ENCODE peak calls at places on chromosomes 12 and 14, in five cellular contexts. I is sigmoid colon, L is GM20000, O is thoracic aorta, D is NB4. E is an unnamed sample.

GRCh38 chr12:40474630-40475029 is 217.6 kb upstream of the CNTN1 start:
- DNase-seq in I (no peak), L (no peak), O (no peak), D (no peak), E (no peak)

GRCh38 chr14:77052281-77053044 is 24.0 kb upstream of the IRF2BPL start:
- DNase-seq in I (peak), L (no peak), O (no peak), D (no peak), E (no peak)

GRCh38 chr14:30553311-30553989 is 5.5 kb upstream of the G2E3 start:
- DNase-seq in I (no peak), L (no peak), O (no peak), D (no peak), E (no peak)

GRCh38 chr14:88422919-88423318 is 37.5 kb downstream of the SPATA7 start:
- DNase-seq in I (no peak), L (no peak), O (no peak), D (peak), E (no peak)

GRCh38 chr14:93838253-93838652 is 50.0 kb upstream of the PRIMA1 start:
- DNase-seq in I (no peak), L (no peak), O (no peak), D (no peak), E (no peak)

GRCh38 chr12:77294016-77294415 is 228.6 kb upstream of the E2F7 start:
- DNase-seq in I (no peak), L (no peak), O (no peak), D (no peak), E (no peak)

GRCh38 chr14:34081126-34081575 is 130.3 kb upstream of the EGLN3 start:
- DNase-seq in I (no peak), L (no peak), O (no peak), D (no peak), E (no peak)

GRCh38 chr12:57368349-57369095 is 62.3 kb downstream of the R3HDM2 start:
- DNase-seq in I (no peak), L (no peak), O (no peak), D (no peak), E (no peak)

GRCh38 chr14:78136695-78137094 is 33.5 kb upstream of the NRXN3 start:
- DNase-seq in I (no peak), L (no peak), O (no peak), D (no peak), E (no peak)

GRCh38 chr12:7146228-7146627 is 16.1 kb downstream of the CLSTN3 start:
- DNase-seq in I (no peak), L (no peak), O (no peak), D (no peak), E (no peak)

GRCh38 chr12:132360906-132361777 is 31.8 kb upstream of the GALNT9 start:
- DNase-seq in I (peak), L (no peak), O (no peak), D (no peak), E (no peak)

GRCh38 chr14:56590535-56590951 is 10.9 kb downstream of the TMEM260 start:
- DNase-seq in I (no peak), L (no peak), O (no peak), D (no peak), E (no peak)

GRCh38 chr12:40647651-40648050 is 44.6 kb upstream of the CNTN1 start:
- DNase-seq in I (no peak), L (no peak), O (no peak), D (no peak), E (no peak)

GRCh38 chr12:121789800-121790748 is 3.4 kb downstream of the RHOF start:
- DNase-seq in I (peak), L (peak), O (no peak), D (peak), E (peak)

GRCh38 chr14:56810341-56810740 is at the start of gene OTX2:
- DNase-seq in I (no peak), L (no peak), O (no peak), D (no peak), E (no peak)

GRCh38 chr12:2961705-2962104 is 2.5 kb downstream of the TEAD4 start:
- DNase-seq in I (no peak), L (no peak), O (no peak), D (no peak), E (no peak)

GRCh38 chr14:20632831-20633771 is 8.4 kb downstream of the OR6S1 start:
- DNase-seq in I (peak), L (peak), O (no peak), D (peak), E (peak)

GRCh38 chr12:21138016-21138415 is 7.0 kb downstream of the SLCO1B1 start:
- DNase-seq in I (no peak), L (no peak), O (no peak), D (no peak), E (no peak)

GRCh38 chr12:103441437-103442186 is 54.2 kb downstream of the C12orf42 start:
- DNase-seq in I (no peak), L (peak), O (no peak), D (peak), E (peak)

GRCh38 chr14:100105357-100106169 is 40.3 kb downstream of the EVL start:
- DNase-seq in I (peak), L (no peak), O (no peak), D (no peak), E (no peak)

GRCh38 chr14:37343307-37344094 is 145.8 kb downstream of the MIPOL1 start:
- DNase-seq in I (no peak), L (no peak), O (no peak), D (no peak), E (no peak)

GRCh38 chr14:89911018-89911919 is 43.3 kb downstream of the EFCAB11 start:
- DNase-seq in I (no peak), L (no peak), O (no peak), D (no peak), E (no peak)

GRCh38 chr12:55693323-55694187 is 14.1 kb downstream of the ITGA7 start:
- DNase-seq in I (peak), L (no peak), O (no peak), D (no peak), E (no peak)

GRCh38 chr14:39766397-39767000 is 334.3 kb upstream of the FBXO33 start:
- DNase-seq in I (no peak), L (no peak), O (no peak), D (no peak), E (no peak)

GRCh38 chr12:20832911-20833310 is 22.4 kb downstream of the SLCO1B3 start:
- DNase-seq in I (no peak), L (no peak), O (no peak), D (no peak), E (no peak)

GRCh38 chr12:75954076-75954475 is 77.5 kb downstream of the PHLDA1 start:
- DNase-seq in I (no peak), L (no peak), O (no peak), D (no peak), E (no peak)

GRCh38 chr12:96902076-96902475 is 5.0 kb upstream of the NEDD1 start:
- DNase-seq in I (no peak), L (no peak), O (no peak), D (peak), E (no peak)
- TF ChIP-seq CTCF in I (no peak), L (peak), O (no peak), D (peak), E (peak)

DNA sequence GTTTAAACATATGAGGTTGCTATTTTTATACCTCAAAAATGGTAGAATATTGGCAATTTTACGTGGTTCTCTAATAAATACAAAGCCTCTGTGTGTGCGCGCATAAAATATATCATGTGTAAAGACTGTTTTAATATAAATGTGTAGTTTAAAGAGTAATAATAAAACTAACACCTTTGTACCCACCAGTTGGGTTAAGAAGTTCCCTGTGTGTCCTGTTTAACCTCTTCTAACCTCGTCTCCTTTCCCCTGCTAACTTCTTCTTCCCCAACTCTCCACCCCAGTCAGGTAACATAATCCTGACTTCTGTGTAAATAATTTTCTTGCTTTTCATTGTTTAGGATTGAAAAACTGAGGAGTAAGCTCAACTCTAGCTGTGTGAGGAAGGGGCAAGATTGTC is 47.6 kb upstream of the PSMA6 start:
- DNase-seq in I (no peak), L (no peak), O (no peak), D (no peak), E (no peak)
- TF ChIP-seq CTCF in I (no peak), L (no peak), O (no peak), D (no peak), E (no peak)

GRCh38 chr14:23483216-23483854 is 13.8 kb downstream of the NGDN start:
- DNase-seq in I (no peak), L (peak), O (no peak), D (peak), E (peak)
- TF ChIP-seq CTCF in I (no peak), L (no peak), O (no peak), D (peak), E (peak)

GRCh38 chr12:48084066-48084465 is 21.8 kb downstream of the SENP1 start:
- DNase-seq in I (no peak), L (no peak), O (no peak), D (no peak), E (no peak)
- TF ChIP-seq CTCF in I (no peak), L (no peak), O (peak), D (no peak), E (no peak)

DNA sequence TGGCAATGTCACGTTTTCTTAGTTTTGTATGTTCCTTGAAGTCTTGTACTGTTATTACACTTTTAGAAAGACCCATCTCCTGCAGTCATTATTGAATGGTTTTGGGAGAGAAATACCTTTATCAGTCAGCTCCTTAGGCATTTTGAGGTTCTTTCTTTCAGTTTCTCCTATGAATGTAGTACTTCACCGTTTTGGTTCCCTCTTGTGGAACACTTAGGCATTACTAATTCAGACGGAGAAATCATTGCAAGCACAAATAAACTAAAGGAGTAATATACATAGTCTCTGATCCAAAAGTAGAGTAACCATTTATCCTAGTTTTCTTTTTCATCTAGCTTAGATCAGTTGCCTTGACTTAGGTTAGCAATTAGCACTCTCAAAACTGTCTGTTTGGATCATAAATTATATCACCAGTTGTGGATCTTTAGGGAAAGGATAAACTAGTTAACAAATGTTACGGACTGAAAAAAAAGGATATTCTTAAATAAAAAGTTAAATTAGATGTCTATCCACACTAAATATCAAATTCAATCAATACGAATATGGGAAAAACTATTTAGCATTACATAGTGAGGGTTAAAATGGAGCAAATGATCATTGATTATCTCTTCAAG is 1538.3 kb upstream of the SEL1L start:
- DNase-seq in I (no peak), L (no peak), O (no peak), D (peak), E (peak)
- TF ChIP-seq CTCF in I (no peak), L (peak), O (no peak), D (peak), E (peak)

DNA sequence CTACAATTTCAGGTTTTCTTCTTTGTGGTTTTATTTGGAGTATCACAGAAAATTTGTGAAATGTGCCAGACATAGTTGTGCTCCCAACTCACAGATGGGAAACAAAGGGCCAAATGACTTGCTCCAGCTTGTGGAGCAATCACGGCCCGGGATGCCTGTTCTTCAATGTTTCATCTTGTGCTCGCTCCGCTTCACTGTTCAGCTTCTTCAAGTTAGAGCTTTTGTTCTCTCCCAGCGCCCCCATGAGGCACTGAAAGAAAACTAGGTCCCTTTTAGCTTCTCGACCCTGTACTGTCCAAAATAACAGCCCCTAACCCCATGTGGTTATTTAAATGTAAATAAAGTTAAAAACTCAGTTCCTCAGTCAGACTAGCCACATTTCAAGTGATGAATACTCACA is 187.9 kb upstream of the STXBP6 start:
- DNase-seq in I (no peak), L (no peak), O (no peak), D (peak), E (no peak)
- TF ChIP-seq CTCF in I (no peak), L (no peak), O (no peak), D (peak), E (no peak)

DNA sequence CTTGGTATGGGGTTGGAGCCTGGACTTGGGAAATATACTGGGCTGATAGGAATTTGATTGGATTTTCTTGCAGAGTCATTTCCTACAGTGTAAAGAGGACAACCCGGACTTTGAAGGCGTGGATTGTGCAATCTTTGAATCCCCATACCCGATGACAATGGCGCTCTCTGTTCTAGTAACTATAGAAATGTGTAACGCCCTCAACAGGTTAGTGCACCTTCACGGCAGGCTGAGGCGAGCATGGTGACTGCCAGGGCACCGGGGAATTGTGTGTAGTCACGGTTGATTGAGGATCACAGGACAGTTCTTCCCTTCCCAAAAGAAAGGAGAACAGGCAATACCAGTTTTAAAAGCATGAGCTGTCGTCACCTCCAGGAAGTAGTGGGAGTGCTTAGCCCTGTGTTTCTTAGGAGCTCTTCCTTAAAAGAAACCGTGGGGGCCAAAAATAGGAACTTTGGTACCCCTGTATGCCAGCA is 58.3 kb downstream of the ANAPC7 start:
- DNase-seq in I (no peak), L (no peak), O (no peak), D (peak), E (no peak)
- TF ChIP-seq CTCF in I (no peak), L (no peak), O (no peak), D (no peak), E (no peak)

DNA sequence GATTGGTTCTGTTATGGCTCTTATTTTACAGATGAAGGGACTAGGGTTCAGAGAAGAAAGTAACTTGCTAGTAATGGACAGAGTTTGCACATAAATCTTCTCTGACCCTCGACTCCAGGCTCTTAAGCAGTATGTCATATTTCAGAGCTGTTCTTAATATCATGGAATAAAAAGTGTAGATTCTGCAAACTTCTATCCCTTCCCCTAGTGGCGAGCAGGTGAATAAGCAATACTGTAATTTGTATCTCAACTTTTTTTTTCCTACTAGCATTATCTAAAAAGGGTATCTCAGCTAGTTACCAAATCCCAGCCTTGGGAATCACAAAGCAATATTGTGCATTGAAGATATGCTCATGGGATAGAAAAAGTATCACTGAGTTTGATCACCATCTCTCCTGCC is 83.2 kb downstream of the ANO4 start:
- DNase-seq in I (no peak), L (no peak), O (no peak), D (no peak), E (no peak)
- TF ChIP-seq CTCF in I (no peak), L (no peak), O (no peak), D (peak), E (no peak)

E was measured in GM10248.